ENCODE peak calls at places on chromosomes 7 and 10, in seven cellular contexts. One of them, this sample, is unnamed.

GRCh38 chr10:78820007-78820362 is 248.8 kb upstream of the ZMIZ1 start:
- DNase-seq in GM23338: no peak
- DNase-seq in sigmoid colon: no peak
- DNase-seq in right lobe of liver: no peak
- DNase-seq in colonic mucosa: no peak
- DNase-seq in left lung: no peak
- DNase-seq in PC-3: no peak
- DNase-seq in this sample: no peak

GRCh38 chr7:149820622-149821190 is 17.5 kb upstream of the ZNF862 start:
- DNase-seq in GM23338: no peak
- DNase-seq in sigmoid colon: no peak
- DNase-seq in right lobe of liver: peak
- DNase-seq in colonic mucosa: no peak
- DNase-seq in left lung: no peak
- DNase-seq in PC-3: no peak
- DNase-seq in this sample: no peak

GRCh38 chr10:17025444-17026295 is 103.9 kb downstream of the CUBN start:
- DNase-seq in GM23338: no peak
- DNase-seq in sigmoid colon: peak
- DNase-seq in right lobe of liver: no peak
- DNase-seq in colonic mucosa: no peak
- DNase-seq in left lung: peak
- DNase-seq in PC-3: peak
- DNase-seq in this sample: no peak

GRCh38 chr10:103554488-103555320 is 61.2 kb downstream of the NEURL1 start:
- DNase-seq in GM23338: peak
- DNase-seq in sigmoid colon: peak
- DNase-seq in right lobe of liver: peak
- DNase-seq in colonic mucosa: peak
- DNase-seq in left lung: no peak
- DNase-seq in PC-3: peak
- DNase-seq in this sample: no peak

GRCh38 chr10:72356115-72356514 is 1.4 kb upstream of the DNAJB12 start:
- DNase-seq in GM23338: no peak
- DNase-seq in sigmoid colon: no peak
- DNase-seq in right lobe of liver: no peak
- DNase-seq in colonic mucosa: no peak
- DNase-seq in left lung: no peak
- DNase-seq in PC-3: no peak
- DNase-seq in this sample: no peak

GRCh38 chr7:36400606-36401005 is 10.9 kb downstream of the ANLN start:
- DNase-seq in GM23338: peak
- DNase-seq in sigmoid colon: no peak
- DNase-seq in right lobe of liver: no peak
- DNase-seq in colonic mucosa: no peak
- DNase-seq in left lung: no peak
- DNase-seq in PC-3: no peak
- DNase-seq in this sample: no peak

GRCh38 chr10:44463511-44464121 is 78.7 kb upstream of the CXCL12 start:
- DNase-seq in GM23338: no peak
- DNase-seq in sigmoid colon: no peak
- DNase-seq in right lobe of liver: no peak
- DNase-seq in colonic mucosa: no peak
- DNase-seq in left lung: no peak
- DNase-seq in PC-3: no peak
- DNase-seq in this sample: no peak

GRCh38 chr7:157411580-157411979 is 74.8 kb downstream of the DNAJB6 start:
- DNase-seq in GM23338: peak
- DNase-seq in sigmoid colon: no peak
- DNase-seq in right lobe of liver: no peak
- DNase-seq in colonic mucosa: no peak
- DNase-seq in left lung: no peak
- DNase-seq in PC-3: peak
- DNase-seq in this sample: no peak

GRCh38 chr10:73774637-73775036 is 7.2 kb upstream of the CHCHD1 start:
- DNase-seq in GM23338: no peak
- DNase-seq in sigmoid colon: no peak
- DNase-seq in right lobe of liver: no peak
- DNase-seq in colonic mucosa: no peak
- DNase-seq in left lung: no peak
- DNase-seq in PC-3: peak
- DNase-seq in this sample: no peak

GRCh38 chr10:9209105-9209798 is 1154.8 kb downstream of the GATA3 start:
- DNase-seq in GM23338: peak
- DNase-seq in sigmoid colon: peak
- DNase-seq in right lobe of liver: peak
- DNase-seq in colonic mucosa: peak
- DNase-seq in left lung: peak
- DNase-seq in PC-3: peak
- DNase-seq in this sample: no peak

GRCh38 chr7:158469396-158470051 is 118.1 kb downstream of the PTPRN2 start:
- DNase-seq in GM23338: peak
- DNase-seq in sigmoid colon: no peak
- DNase-seq in right lobe of liver: no peak
- DNase-seq in colonic mucosa: no peak
- DNase-seq in left lung: no peak
- DNase-seq in PC-3: no peak
- DNase-seq in this sample: no peak

GRCh38 chr7:44189286-44189992 is at the start of gene GCK:
- DNase-seq in GM23338: no peak
- DNase-seq in sigmoid colon: no peak
- DNase-seq in right lobe of liver: no peak
- DNase-seq in colonic mucosa: no peak
- DNase-seq in left lung: no peak
- DNase-seq in PC-3: no peak
- DNase-seq in this sample: no peak

GRCh38 chr7:157693071-157693520 is 356.3 kb downstream of the DNAJB6 start:
- DNase-seq in GM23338: no peak
- DNase-seq in sigmoid colon: peak
- DNase-seq in right lobe of liver: no peak
- DNase-seq in colonic mucosa: no peak
- DNase-seq in left lung: peak
- DNase-seq in PC-3: no peak
- DNase-seq in this sample: no peak

GRCh38 chr10:88889559-88890337 is 9.7 kb downstream of the STAMBPL1 start:
- DNase-seq in GM23338: no peak
- DNase-seq in sigmoid colon: no peak
- DNase-seq in right lobe of liver: no peak
- DNase-seq in colonic mucosa: no peak
- DNase-seq in left lung: no peak
- DNase-seq in PC-3: no peak
- DNase-seq in this sample: no peak

GRCh38 chr10:88062798-88063472 is 199.5 kb downstream of the PTEN start:
- DNase-seq in GM23338: no peak
- DNase-seq in sigmoid colon: no peak
- DNase-seq in right lobe of liver: no peak
- DNase-seq in colonic mucosa: no peak
- DNase-seq in left lung: no peak
- DNase-seq in PC-3: no peak
- DNase-seq in this sample: no peak

GRCh38 chr7:98878365-98879197 is at the start of gene TRRAP:
- DNase-seq in GM23338: peak
- DNase-seq in sigmoid colon: peak
- DNase-seq in right lobe of liver: peak
- DNase-seq in colonic mucosa: peak
- DNase-seq in left lung: peak
- DNase-seq in PC-3: peak
- DNase-seq in this sample: peak

GRCh38 chr7:7943951-7944350 is 24.6 kb upstream of the GLCCI1 start:
- DNase-seq in GM23338: no peak
- DNase-seq in sigmoid colon: no peak
- DNase-seq in right lobe of liver: no peak
- DNase-seq in colonic mucosa: no peak
- DNase-seq in left lung: no peak
- DNase-seq in PC-3: no peak
- DNase-seq in this sample: no peak

GRCh38 chr7:80488406-80488805 is 23.5 kb downstream of the GNAT3 start:
- DNase-seq in GM23338: no peak
- DNase-seq in sigmoid colon: no peak
- DNase-seq in right lobe of liver: no peak
- DNase-seq in colonic mucosa: no peak
- DNase-seq in left lung: no peak
- DNase-seq in PC-3: no peak
- DNase-seq in this sample: no peak

GRCh38 chr7:115533785-115534184 is 496.8 kb downstream of the TFEC start:
- DNase-seq in GM23338: no peak
- DNase-seq in sigmoid colon: no peak
- DNase-seq in right lobe of liver: no peak
- DNase-seq in colonic mucosa: no peak
- DNase-seq in left lung: no peak
- DNase-seq in PC-3: no peak
- DNase-seq in this sample: no peak

GRCh38 chr10:18397886-18398285 is 253.5 kb downstream of the NSUN6 start:
- DNase-seq in GM23338: no peak
- DNase-seq in sigmoid colon: no peak
- DNase-seq in right lobe of liver: no peak
- DNase-seq in colonic mucosa: no peak
- DNase-seq in left lung: no peak
- DNase-seq in PC-3: no peak
- DNase-seq in this sample: no peak

GRCh38 chr10:133614830-133615580 is 11.6 kb downstream of the FRG2B start:
- DNase-seq in GM23338: no peak
- DNase-seq in sigmoid colon: no peak
- DNase-seq in right lobe of liver: no peak
- DNase-seq in colonic mucosa: peak
- DNase-seq in left lung: no peak
- DNase-seq in PC-3: no peak
- DNase-seq in this sample: no peak

GRCh38 chr10:79286318-79286951 is 60.8 kb upstream of the PPIF start:
- DNase-seq in GM23338: no peak
- DNase-seq in sigmoid colon: peak
- DNase-seq in right lobe of liver: peak
- DNase-seq in colonic mucosa: peak
- DNase-seq in left lung: peak
- DNase-seq in PC-3: no peak
- DNase-seq in this sample: peak

GRCh38 chr10:71179382-71179781 is 33.0 kb upstream of the UNC5B start:
- DNase-seq in GM23338: no peak
- DNase-seq in sigmoid colon: no peak
- DNase-seq in right lobe of liver: no peak
- DNase-seq in colonic mucosa: no peak
- DNase-seq in left lung: no peak
- DNase-seq in PC-3: no peak
- DNase-seq in this sample: no peak

GRCh38 chr7:24741691-24742639 is 15.3 kb downstream of the GSDME start:
- DNase-seq in GM23338: no peak
- DNase-seq in sigmoid colon: no peak
- DNase-seq in right lobe of liver: no peak
- DNase-seq in colonic mucosa: no peak
- DNase-seq in left lung: no peak
- DNase-seq in PC-3: peak
- DNase-seq in this sample: no peak

GRCh38 chr7:45885264-45885882 is 2.9 kb upstream of the IGFBP1 start:
- DNase-seq in GM23338: no peak
- DNase-seq in sigmoid colon: no peak
- DNase-seq in right lobe of liver: peak
- DNase-seq in colonic mucosa: no peak
- DNase-seq in left lung: no peak
- DNase-seq in PC-3: peak
- DNase-seq in this sample: no peak

GRCh38 chr7:125032943-125033342 is 103.3 kb upstream of the POT1 start:
- DNase-seq in GM23338: no peak
- DNase-seq in sigmoid colon: no peak
- DNase-seq in right lobe of liver: no peak
- DNase-seq in colonic mucosa: no peak
- DNase-seq in left lung: no peak
- DNase-seq in PC-3: no peak
- DNase-seq in this sample: no peak

GRCh38 chr7:134548877-134549276 is at the start of gene AKR1B15:
- DNase-seq in GM23338: no peak
- DNase-seq in sigmoid colon: no peak
- DNase-seq in right lobe of liver: no peak
- DNase-seq in colonic mucosa: no peak
- DNase-seq in left lung: no peak
- DNase-seq in PC-3: peak
- DNase-seq in this sample: peak

DNA sequence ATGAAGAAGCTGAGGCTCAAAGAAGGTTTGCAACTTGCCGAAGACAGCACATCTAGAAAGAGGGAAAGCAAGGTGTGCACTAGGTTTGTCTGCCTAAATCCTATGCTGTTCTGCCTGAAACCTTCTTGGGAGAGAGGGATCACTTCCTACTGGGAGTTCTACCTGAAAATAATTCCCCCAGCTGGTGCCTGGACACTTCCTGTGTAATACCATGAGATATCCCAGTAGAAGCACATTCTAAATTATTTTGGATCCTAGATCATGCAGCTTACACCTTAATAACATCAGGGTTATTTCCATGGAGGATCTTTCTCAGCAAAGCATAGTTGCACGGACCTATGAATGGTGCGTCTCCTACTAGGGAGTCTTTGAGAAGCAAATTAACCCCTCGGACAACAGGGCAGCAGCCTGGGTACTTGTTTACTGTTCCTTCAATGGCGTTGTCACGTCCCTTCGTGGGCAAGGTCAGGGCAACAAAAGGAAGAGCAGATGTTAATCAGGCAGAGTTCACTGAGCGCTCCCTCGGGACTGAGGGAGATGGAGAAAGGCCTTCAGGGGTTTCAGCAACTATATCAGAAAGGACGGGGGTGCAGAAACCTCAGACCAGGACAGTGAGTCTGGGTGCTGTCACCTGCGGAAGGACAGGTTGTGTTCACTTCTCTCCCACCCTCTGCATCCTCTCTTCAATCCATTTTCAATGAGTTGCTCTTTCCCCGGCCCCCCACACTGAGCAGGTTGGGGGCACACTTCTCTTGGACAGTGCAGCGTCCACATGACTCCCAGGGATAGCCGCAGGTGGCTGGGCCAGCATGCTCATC is 44.0 kb downstream of the OAT start:
- DNase-seq in GM23338: no peak
- DNase-seq in sigmoid colon: no peak
- DNase-seq in right lobe of liver: no peak
- DNase-seq in colonic mucosa: no peak
- DNase-seq in left lung: no peak
- DNase-seq in PC-3: no peak
- DNase-seq in this sample: no peak
- TF ChIP-seq CTCF in GM23338: no peak
- TF ChIP-seq CTCF in sigmoid colon: no peak
- TF ChIP-seq CTCF in right lobe of liver: no peak
- TF ChIP-seq CTCF in colonic mucosa: no peak
- TF ChIP-seq CTCF in left lung: no peak
- TF ChIP-seq CTCF in PC-3: no peak
- TF ChIP-seq CTCF in this sample: no peak

GRCh38 chr7:117130262-117130661 is 177.0 kb downstream of the ST7 start:
- DNase-seq in GM23338: no peak
- DNase-seq in sigmoid colon: no peak
- DNase-seq in right lobe of liver: no peak
- DNase-seq in colonic mucosa: no peak
- DNase-seq in left lung: no peak
- DNase-seq in PC-3: no peak
- DNase-seq in this sample: no peak
- H3K27ac ChIP-seq in GM23338: no peak
- H3K27ac ChIP-seq in sigmoid colon: no peak
- H3K27ac ChIP-seq in right lobe of liver: no peak
- H3K27ac ChIP-seq in colonic mucosa: no peak
- H3K27ac ChIP-seq in left lung: no peak
- H3K27ac ChIP-seq in PC-3: no peak
- H3K27ac ChIP-seq in this sample: no peak

GRCh38 chr7:122260336-122260735 is 44.2 kb downstream of the FEZF1 start:
- DNase-seq in GM23338: no peak
- DNase-seq in sigmoid colon: no peak
- DNase-seq in right lobe of liver: no peak
- DNase-seq in colonic mucosa: no peak
- DNase-seq in left lung: no peak
- DNase-seq in PC-3: no peak
- DNase-seq in this sample: no peak
- TF ChIP-seq CTCF in GM23338: no peak
- TF ChIP-seq CTCF in sigmoid colon: no peak
- TF ChIP-seq CTCF in right lobe of liver: no peak
- TF ChIP-seq CTCF in colonic mucosa: no peak
- TF ChIP-seq CTCF in left lung: no peak
- TF ChIP-seq CTCF in PC-3: no peak
- TF ChIP-seq CTCF in this sample: no peak

GRCh38 chr7:82429408-82429807 is 14.2 kb downstream of the CACNA2D1 start:
- DNase-seq in GM23338: no peak
- DNase-seq in sigmoid colon: no peak
- DNase-seq in right lobe of liver: no peak
- DNase-seq in colonic mucosa: no peak
- DNase-seq in left lung: no peak
- DNase-seq in PC-3: no peak
- DNase-seq in this sample: no peak
- H3K27ac ChIP-seq in GM23338: no peak
- H3K27ac ChIP-seq in sigmoid colon: no peak
- H3K27ac ChIP-seq in right lobe of liver: no peak
- H3K27ac ChIP-seq in colonic mucosa: no peak
- H3K27ac ChIP-seq in left lung: no peak
- H3K27ac ChIP-seq in PC-3: no peak
- H3K27ac ChIP-seq in this sample: no peak

This sample was measured in suprapubic skin.